ENCODE peak calls at places on chromosomes 7 and 10, in ten cellular contexts. One of them, this sample, is unnamed.
A peak's percentile ranks its signal among the peaks of the same experiment; 100 is the strongest.

GRCh38 chr10:69334258-69335062 is 56.2 kb downstream of the HK1 start:
- DNase-seq in heart left ventricle: no peak
- DNase-seq in astrocyte of the cerebellum: no peak
- DNase-seq in upper lobe of right lung: no peak
- DNase-seq in tibial artery: no peak
- DNase-seq in cardiac fibroblast: no peak
- DNase-seq in Peyer's patch: peak; percentile 51
- DNase-seq in GM12878: no peak
- DNase-seq in AG04450: no peak
- DNase-seq in NB4: no peak
- DNase-seq in this sample: no peak

GRCh38 chr10:22427890-22428571 is 82.7 kb downstream of the SPAG6 start:
- DNase-seq in upper lobe of right lung: no peak
- DNase-seq in Peyer's patch: no peak
- DNase-seq in GM12878: no peak
- DNase-seq in heart left ventricle: no peak
- DNase-seq in tibial artery: no peak
- DNase-seq in NB4: no peak
- DNase-seq in astrocyte of the cerebellum: peak; percentile 83
- DNase-seq in cardiac fibroblast: peak; percentile 84
- DNase-seq in AG04450: peak; percentile 58
- DNase-seq in this sample: peak; percentile 90

GRCh38 chr7:102024005-102024768 is 206.8 kb downstream of the CUX1 start:
- DNase-seq in GM12878: no peak
- DNase-seq in Peyer's patch: peak; percentile 27
- DNase-seq in heart left ventricle: peak; percentile 34
- DNase-seq in AG04450: no peak
- DNase-seq in tibial artery: no peak
- DNase-seq in cardiac fibroblast: no peak
- DNase-seq in astrocyte of the cerebellum: no peak
- DNase-seq in NB4: no peak
- DNase-seq in upper lobe of right lung: no peak
- DNase-seq in this sample: no peak

GRCh38 chr7:12458520-12459131 is 55.0 kb upstream of the VWDE start:
- DNase-seq in NB4: peak; percentile 54
- DNase-seq in GM12878: no peak
- DNase-seq in tibial artery: no peak
- DNase-seq in upper lobe of right lung: no peak
- DNase-seq in Peyer's patch: no peak
- DNase-seq in heart left ventricle: no peak
- DNase-seq in AG04450: no peak
- DNase-seq in cardiac fibroblast: peak; percentile 61
- DNase-seq in astrocyte of the cerebellum: peak; percentile 28
- DNase-seq in this sample: no peak

GRCh38 chr10:11823122-11823988 is at the start of gene PROSER2:
- DNase-seq in astrocyte of the cerebellum: no peak
- DNase-seq in NB4: peak; percentile 47
- DNase-seq in GM12878: no peak
- DNase-seq in AG04450: no peak
- DNase-seq in heart left ventricle: peak; percentile 49
- DNase-seq in cardiac fibroblast: peak; percentile 64
- DNase-seq in Peyer's patch: peak; percentile 59
- DNase-seq in upper lobe of right lung: peak; percentile 84
- DNase-seq in tibial artery: no peak
- DNase-seq in this sample: no peak

GRCh38 chr10:111209666-111210065 is 132.8 kb downstream of the ADRA2A start:
- DNase-seq in cardiac fibroblast: no peak
- DNase-seq in heart left ventricle: no peak
- DNase-seq in tibial artery: no peak
- DNase-seq in Peyer's patch: no peak
- DNase-seq in upper lobe of right lung: no peak
- DNase-seq in astrocyte of the cerebellum: no peak
- DNase-seq in AG04450: no peak
- DNase-seq in NB4: no peak
- DNase-seq in GM12878: no peak
- DNase-seq in this sample: no peak

GRCh38 chr7:37028909-37029440 is 304.7 kb upstream of the AOAH start:
- DNase-seq in tibial artery: no peak
- DNase-seq in NB4: no peak
- DNase-seq in GM12878: no peak
- DNase-seq in astrocyte of the cerebellum: no peak
- DNase-seq in cardiac fibroblast: no peak
- DNase-seq in upper lobe of right lung: no peak
- DNase-seq in AG04450: no peak
- DNase-seq in Peyer's patch: no peak
- DNase-seq in heart left ventricle: no peak
- DNase-seq in this sample: no peak

GRCh38 chr10:35600193-35600592 is 4.9 kb upstream of the GJD4 start:
- DNase-seq in tibial artery: no peak
- DNase-seq in AG04450: no peak
- DNase-seq in cardiac fibroblast: peak; percentile 12
- DNase-seq in GM12878: no peak
- DNase-seq in heart left ventricle: no peak
- DNase-seq in Peyer's patch: no peak
- DNase-seq in astrocyte of the cerebellum: no peak
- DNase-seq in NB4: peak; percentile 4
- DNase-seq in upper lobe of right lung: no peak
- DNase-seq in this sample: no peak

GRCh38 chr7:12066004-12066403 is 145.1 kb upstream of the TMEM106B start:
- DNase-seq in upper lobe of right lung: no peak
- DNase-seq in heart left ventricle: no peak
- DNase-seq in tibial artery: no peak
- DNase-seq in astrocyte of the cerebellum: no peak
- DNase-seq in AG04450: no peak
- DNase-seq in cardiac fibroblast: no peak
- DNase-seq in Peyer's patch: no peak
- DNase-seq in NB4: no peak
- DNase-seq in GM12878: no peak
- DNase-seq in this sample: no peak

GRCh38 chr10:98664329-98665042 is 217.8 kb upstream of the HPS1 start:
- DNase-seq in astrocyte of the cerebellum: peak; percentile 1
- DNase-seq in NB4: peak; percentile 59
- DNase-seq in GM12878: peak; percentile 3
- DNase-seq in upper lobe of right lung: no peak
- DNase-seq in AG04450: no peak
- DNase-seq in cardiac fibroblast: peak; percentile 30
- DNase-seq in tibial artery: no peak
- DNase-seq in heart left ventricle: no peak
- DNase-seq in Peyer's patch: no peak
- DNase-seq in this sample: no peak

GRCh38 chr7:38463277-38464224 is 167.6 kb downstream of the AMPH start:
- DNase-seq in astrocyte of the cerebellum: peak; percentile 83
- DNase-seq in Peyer's patch: peak; percentile 56
- DNase-seq in GM12878: peak; percentile 61
- DNase-seq in cardiac fibroblast: peak; percentile 81
- DNase-seq in tibial artery: peak; percentile 70
- DNase-seq in AG04450: peak; percentile 45
- DNase-seq in heart left ventricle: peak; percentile 40
- DNase-seq in upper lobe of right lung: peak; percentile 60
- DNase-seq in NB4: peak; percentile 57
- DNase-seq in this sample: no peak

DNA sequence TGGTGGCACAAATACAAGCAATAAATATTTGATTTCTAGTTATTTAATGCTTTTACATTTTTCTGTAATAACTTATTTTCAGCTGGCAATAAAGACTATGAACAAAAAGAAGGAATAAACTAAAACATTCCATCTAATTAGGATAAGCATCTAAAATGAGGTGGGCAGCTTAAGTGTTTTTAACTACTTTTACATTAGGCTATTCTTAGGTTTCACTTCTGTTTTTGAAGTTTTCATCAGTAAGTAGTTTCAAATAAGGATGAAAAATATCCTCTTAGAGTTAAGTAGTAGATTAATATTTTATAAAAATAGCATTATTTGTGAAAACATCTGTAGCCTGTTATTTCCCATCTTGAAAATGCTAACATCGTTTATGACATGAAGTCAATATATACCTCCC is 15.9 kb downstream of the NT5C2 start:
- DNase-seq in upper lobe of right lung: no peak
- DNase-seq in heart left ventricle: no peak
- DNase-seq in AG04450: no peak
- DNase-seq in GM12878: no peak
- DNase-seq in cardiac fibroblast: no peak
- DNase-seq in Peyer's patch: no peak
- DNase-seq in astrocyte of the cerebellum: no peak
- DNase-seq in tibial artery: no peak
- DNase-seq in NB4: no peak
- DNase-seq in this sample: no peak
- TF ChIP-seq CTCF in upper lobe of right lung: no peak
- TF ChIP-seq CTCF in heart left ventricle: no peak
- TF ChIP-seq CTCF in AG04450: no peak
- TF ChIP-seq CTCF in GM12878: no peak
- TF ChIP-seq CTCF in cardiac fibroblast: no peak
- TF ChIP-seq CTCF in Peyer's patch: no peak
- TF ChIP-seq CTCF in astrocyte of the cerebellum: no peak
- TF ChIP-seq CTCF in tibial artery: no peak
- TF ChIP-seq CTCF in NB4: no peak
- TF ChIP-seq CTCF in this sample: no peak

GRCh38 chr10:24465899-24466615 is 257.1 kb downstream of the KIAA1217 start:
- DNase-seq in Peyer's patch: no peak
- DNase-seq in GM12878: peak; percentile 45
- DNase-seq in heart left ventricle: no peak
- DNase-seq in tibial artery: no peak
- DNase-seq in upper lobe of right lung: no peak
- DNase-seq in cardiac fibroblast: peak; percentile 79
- DNase-seq in NB4: peak; percentile 86
- DNase-seq in astrocyte of the cerebellum: peak; percentile 96
- DNase-seq in AG04450: peak; percentile 79
- DNase-seq in this sample: peak; percentile 87
- H3K4me3 ChIP-seq in Peyer's patch: peak overlapping the region; percentile 46
- H3K4me3 ChIP-seq in GM12878: no peak overlapping the region
- H3K4me3 ChIP-seq in heart left ventricle: no peak overlapping the region
- H3K4me3 ChIP-seq in tibial artery: no peak overlapping the region
- H3K4me3 ChIP-seq in upper lobe of right lung: peak overlapping the region; percentile 38
- H3K4me3 ChIP-seq in cardiac fibroblast: no peak overlapping the region
- H3K4me3 ChIP-seq in NB4: peak overlapping the region; percentile 55
- H3K4me3 ChIP-seq in astrocyte of the cerebellum: peak overlapping the region; percentile 70
- H3K4me3 ChIP-seq in AG04450: peak overlapping the region; percentile 55
- H3K4me3 ChIP-seq in this sample: peak overlapping the region; percentile 58

GRCh38 chr10:132205650-132206376 is 19.1 kb downstream of the DPYSL4 start:
- DNase-seq in upper lobe of right lung: no peak
- DNase-seq in GM12878: no peak
- DNase-seq in astrocyte of the cerebellum: no peak
- DNase-seq in Peyer's patch: no peak
- DNase-seq in NB4: no peak
- DNase-seq in tibial artery: no peak
- DNase-seq in heart left ventricle: no peak
- DNase-seq in AG04450: no peak
- DNase-seq in cardiac fibroblast: no peak
- DNase-seq in this sample: no peak

GRCh38 chr10:132206377-132206745 is 19.6 kb downstream of the DPYSL4 start:
- DNase-seq in GM12878: no peak
- DNase-seq in upper lobe of right lung: no peak
- DNase-seq in Peyer's patch: no peak
- DNase-seq in AG04450: no peak
- DNase-seq in cardiac fibroblast: no peak
- DNase-seq in astrocyte of the cerebellum: no peak
- DNase-seq in NB4: no peak
- DNase-seq in tibial artery: no peak
- DNase-seq in heart left ventricle: no peak
- DNase-seq in this sample: no peak

GRCh38 chr10:132203256-132204077 is 16.7 kb downstream of the DPYSL4 start:
- DNase-seq in GM12878: no peak
- DNase-seq in cardiac fibroblast: no peak
- DNase-seq in tibial artery: no peak
- DNase-seq in upper lobe of right lung: no peak
- DNase-seq in Peyer's patch: no peak
- DNase-seq in heart left ventricle: no peak
- DNase-seq in NB4: no peak
- DNase-seq in AG04450: no peak
- DNase-seq in astrocyte of the cerebellum: no peak
- DNase-seq in this sample: no peak

GRCh38 chr10:132204078-132204780 is 17.5 kb downstream of the DPYSL4 start:
- DNase-seq in GM12878: no peak
- DNase-seq in AG04450: no peak
- DNase-seq in astrocyte of the cerebellum: no peak
- DNase-seq in NB4: no peak
- DNase-seq in cardiac fibroblast: no peak
- DNase-seq in Peyer's patch: no peak
- DNase-seq in upper lobe of right lung: no peak
- DNase-seq in tibial artery: no peak
- DNase-seq in heart left ventricle: no peak
- DNase-seq in this sample: no peak

GRCh38 chr10:132204781-132205473 is 18.2 kb downstream of the DPYSL4 start:
- DNase-seq in astrocyte of the cerebellum: no peak
- DNase-seq in GM12878: no peak
- DNase-seq in upper lobe of right lung: no peak
- DNase-seq in heart left ventricle: no peak
- DNase-seq in Peyer's patch: no peak
- DNase-seq in tibial artery: no peak
- DNase-seq in cardiac fibroblast: no peak
- DNase-seq in NB4: no peak
- DNase-seq in AG04450: no peak
- DNase-seq in this sample: no peak
- TF ChIP-seq CTCF in astrocyte of the cerebellum: no peak
- TF ChIP-seq CTCF in GM12878: no peak
- TF ChIP-seq CTCF in upper lobe of right lung: no peak
- TF ChIP-seq CTCF in heart left ventricle: no peak
- TF ChIP-seq CTCF in Peyer's patch: no peak
- TF ChIP-seq CTCF in tibial artery: no peak
- TF ChIP-seq CTCF in cardiac fibroblast: no peak
- TF ChIP-seq CTCF in NB4: no peak
- TF ChIP-seq CTCF in AG04450: no peak
- TF ChIP-seq CTCF in this sample: no peak

GRCh38 chr7:4612939-4613841 is 68.9 kb upstream of the FOXK1 start:
- DNase-seq in GM12878: no peak
- DNase-seq in NB4: peak; percentile 43
- DNase-seq in Peyer's patch: no peak
- DNase-seq in heart left ventricle: peak; percentile 38
- DNase-seq in cardiac fibroblast: peak; percentile 67
- DNase-seq in tibial artery: peak; percentile 30
- DNase-seq in AG04450: no peak
- DNase-seq in astrocyte of the cerebellum: peak; percentile 34
- DNase-seq in upper lobe of right lung: no peak
- DNase-seq in this sample: no peak

GRCh38 chr7:4612237-4612636 is 69.9 kb upstream of the FOXK1 start:
- DNase-seq in Peyer's patch: no peak
- DNase-seq in heart left ventricle: no peak
- DNase-seq in tibial artery: no peak
- DNase-seq in cardiac fibroblast: no peak
- DNase-seq in AG04450: no peak
- DNase-seq in upper lobe of right lung: no peak
- DNase-seq in NB4: no peak
- DNase-seq in astrocyte of the cerebellum: no peak
- DNase-seq in GM12878: no peak
- DNase-seq in this sample: no peak

GRCh38 chr7:4610768-4611467 is 71.2 kb upstream of the FOXK1 start:
- DNase-seq in cardiac fibroblast: peak; percentile 78
- DNase-seq in NB4: peak; percentile 81
- DNase-seq in heart left ventricle: peak; percentile 30
- DNase-seq in AG04450: no peak
- DNase-seq in astrocyte of the cerebellum: peak; percentile 75
- DNase-seq in GM12878: peak; percentile 39
- DNase-seq in tibial artery: peak; percentile 32
- DNase-seq in Peyer's patch: no peak
- DNase-seq in upper lobe of right lung: no peak
- DNase-seq in this sample: no peak

GRCh38 chr7:4616116-4616515 is 66.0 kb upstream of the FOXK1 start:
- DNase-seq in astrocyte of the cerebellum: no peak
- DNase-seq in heart left ventricle: no peak
- DNase-seq in AG04450: no peak
- DNase-seq in NB4: no peak
- DNase-seq in Peyer's patch: no peak
- DNase-seq in upper lobe of right lung: no peak
- DNase-seq in tibial artery: no peak
- DNase-seq in GM12878: no peak
- DNase-seq in cardiac fibroblast: no peak
- DNase-seq in this sample: no peak

GRCh38 chr7:4613855-4614548 is 68.1 kb upstream of the FOXK1 start:
- DNase-seq in cardiac fibroblast: peak; percentile 81
- DNase-seq in AG04450: peak; percentile 33
- DNase-seq in heart left ventricle: no peak
- DNase-seq in NB4: no peak
- DNase-seq in Peyer's patch: no peak
- DNase-seq in astrocyte of the cerebellum: peak; percentile 13
- DNase-seq in upper lobe of right lung: no peak
- DNase-seq in tibial artery: peak; percentile 24
- DNase-seq in GM12878: no peak
- DNase-seq in this sample: no peak
- H3K4me3 ChIP-seq in cardiac fibroblast: peak overlapping the region; percentile 23
- H3K4me3 ChIP-seq in AG04450: peak overlapping the region; percentile 39
- H3K4me3 ChIP-seq in heart left ventricle: peak overlapping the region; percentile 32
- H3K4me3 ChIP-seq in NB4: no peak overlapping the region
- H3K4me3 ChIP-seq in Peyer's patch: no peak overlapping the region
- H3K4me3 ChIP-seq in astrocyte of the cerebellum: peak overlapping the region; percentile 26
- H3K4me3 ChIP-seq in upper lobe of right lung: peak overlapping the region; percentile 31
- H3K4me3 ChIP-seq in tibial artery: peak overlapping the region; percentile 46
- H3K4me3 ChIP-seq in GM12878: no peak overlapping the region
- H3K4me3 ChIP-seq in this sample: no peak overlapping the region